ENCODE peak calls at places on chromosomes 12 and 14, in ten cellular contexts. P is pancreas, W is tibial nerve, H is body of pancreas, I is upper lobe of left lung, A is IMR-90, Q is GM12878, Y is PC-9, B is right atrium auricular region, X is left ventricle myocardium inferior. U is an unnamed sample.
A peak's percentile ranks its signal among the peaks of the same experiment; 100 is the strongest.

GRCh38 chr12:81170072-81170471 is 92.2 kb downstream of the ACSS3 start:
- DNase-seq in X (no peak), Y (no peak), Q (no peak), P (no peak), H (no peak), A (peak; percentile 13), W (no peak), B (no peak), I (no peak), U (no peak)

GRCh38 chr12:113220593-113221180 is 577 bp upstream of the TPCN1 start:
- DNase-seq in W (no peak), B (no peak), I (peak; percentile 25), Y (no peak), A (no peak), H (no peak), P (no peak), Q (no peak), X (no peak), U (no peak)

GRCh38 chr14:61438860-61439765 is 117.7 kb downstream of the PRKCH start:
- DNase-seq in I (no peak), H (peak; percentile 41), B (peak; percentile 70), W (no peak), X (peak; percentile 25), Y (peak; percentile 74), Q (peak; percentile 90), A (peak; percentile 57), P (no peak), U (peak; percentile 91)

GRCh38 chr14:100813291-100813690 is 12.6 kb upstream of the MEG3 start:
- DNase-seq in X (no peak), Y (no peak), H (no peak), B (no peak), I (no peak), W (no peak), P (no peak), A (no peak), Q (no peak), U (no peak)

GRCh38 chr12:46562625-46563228 is 190.2 kb upstream of the SLC38A2 start:
- DNase-seq in W (no peak), B (no peak), Q (no peak), H (no peak), P (no peak), A (peak; percentile 76), X (no peak), I (no peak), Y (no peak), U (peak; percentile 8)

GRCh38 chr14:23379331-23380196 is 2.7 kb downstream of the CMTM5 start:
- DNase-seq in W (no peak), H (peak; percentile 91), I (peak; percentile 88), X (peak; percentile 60), Y (peak; percentile 65), B (peak; percentile 76), Q (peak; percentile 3), P (peak; percentile 96), A (peak; percentile 17), U (peak; percentile 83)

GRCh38 chr12:89636054-89636775 is 72.4 kb downstream of the ATP2B1 start:
- DNase-seq in I (no peak), X (no peak), P (no peak), B (no peak), W (no peak), A (peak; percentile 79), Q (no peak), H (no peak), Y (no peak), U (no peak)

GRCh38 chr12:58310368-58310767 is 369.0 kb downstream of the ATP23 start:
- DNase-seq in A (peak; percentile 78), P (no peak), B (no peak), I (no peak), Q (no peak), X (no peak), W (no peak), H (no peak), Y (no peak), U (no peak)

GRCh38 chr12:15163001-15163400 is 58.2 kb downstream of the RERG start:
- DNase-seq in Q (no peak), P (no peak), A (no peak), W (no peak), H (no peak), B (no peak), Y (no peak), X (no peak), I (no peak), U (no peak)

GRCh38 chr12:74849801-74850200 is 312.2 kb downstream of the ATXN7L3B start:
- DNase-seq in P (no peak), Q (no peak), A (no peak), X (no peak), W (no peak), H (no peak), B (no peak), Y (no peak), I (no peak), U (no peak)

GRCh38 chr14:91339076-91339475 is 78.5 kb downstream of the CCDC88C start:
- DNase-seq in W (no peak), B (no peak), Y (no peak), X (no peak), H (no peak), P (no peak), I (no peak), Q (no peak), A (no peak), U (no peak)

GRCh38 chr14:34650786-34651584 is 21.0 kb upstream of the SNX6 start:
- DNase-seq in A (peak; percentile 100), Q (no peak), I (no peak), Y (peak; percentile 51), X (no peak), P (no peak), B (no peak), H (no peak), W (no peak), U (no peak)

GRCh38 chr14:52663850-52664249 is 31.5 kb downstream of the ERO1A start:
- DNase-seq in X (no peak), I (no peak), H (no peak), P (no peak), W (no peak), B (no peak), Y (no peak), A (no peak), Q (no peak), U (no peak)

GRCh38 chr14:58667900-58668299 is 30.1 kb downstream of the DACT1 start:
- DNase-seq in A (no peak), H (no peak), X (no peak), B (no peak), Q (no peak), P (no peak), W (no peak), Y (no peak), I (no peak), U (no peak)

GRCh38 chr12:58920102-58920955 is at the start of gene LRIG3:
- DNase-seq in Y (peak; percentile 81), X (peak; percentile 90), A (peak; percentile 89), B (peak; percentile 93), P (peak; percentile 93), W (peak; percentile 87), H (peak; percentile 88), Q (no peak), I (peak; percentile 97), U (peak; percentile 94)

GRCh38 chr14:32087173-32087861 is 10.2 kb downstream of the ARHGAP5 start:
- DNase-seq in Q (no peak), X (no peak), A (peak; percentile 43), W (no peak), P (no peak), Y (peak; percentile 19), I (no peak), B (no peak), H (no peak), U (no peak)

GRCh38 chr14:94145902-94146527 is 16.6 kb upstream of the IFI27L2 start:
- DNase-seq in P (no peak), Q (no peak), W (no peak), X (no peak), B (peak; percentile 21), I (no peak), A (no peak), H (no peak), Y (no peak), U (no peak)

DNA sequence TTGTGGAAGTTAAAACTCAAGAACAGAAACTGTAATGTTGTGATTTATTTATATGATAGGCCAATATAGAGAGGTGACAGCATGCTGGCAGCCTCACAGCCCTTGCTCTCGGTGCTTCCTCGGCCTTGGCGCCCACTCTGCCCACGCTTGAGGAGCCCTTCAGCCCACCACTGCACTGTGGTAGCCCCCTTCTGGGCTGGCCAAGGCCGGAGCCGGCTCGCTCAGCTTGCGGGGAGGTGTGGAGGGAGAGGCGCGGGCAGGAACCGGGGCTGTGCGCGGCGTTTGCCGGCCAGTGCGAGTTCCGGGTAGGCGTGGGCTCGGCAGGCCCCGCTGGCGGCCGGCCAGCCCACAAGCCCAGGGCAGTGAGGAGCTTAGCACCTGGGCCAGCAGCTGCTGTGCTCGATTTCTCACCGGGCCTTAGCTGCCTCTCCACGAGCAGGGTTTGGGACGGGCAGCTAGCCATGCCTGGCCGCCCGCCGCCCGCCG is 65.8 kb upstream of the SLC8A3 start:
- DNase-seq in Q (no peak), I (peak; percentile 91), W (no peak), A (peak; percentile 1), X (no peak), B (no peak), P (peak; percentile 95), Y (peak; percentile 28), H (peak; percentile 82), U (peak; percentile 83)
- H3K4me3 ChIP-seq in Q (no peak overlapping the region), I (peak overlapping the region; percentile 34), W (no peak overlapping the region), A (peak overlapping the region; percentile 24), X (peak overlapping the region; percentile 63), B (peak overlapping the region; percentile 35), P (peak overlapping the region; percentile 61), Y (no peak overlapping the region), H (peak overlapping the region; percentile 41), U (peak overlapping the region; percentile 36)

GRCh38 chr12:39824505-39825198 is 205.0 kb upstream of the ABCD2 start:
- DNase-seq in Q (no peak), A (peak; percentile 4), I (no peak), W (no peak), X (no peak), P (no peak), H (no peak), B (no peak), Y (no peak), U (no peak)
- H3K9me3 ChIP-seq in Q (no peaks in the 10 kb centered on the region), A (no peaks in the 10 kb centered on the region), I (no peaks in the 10 kb centered on the region), W (no peaks in the 10 kb centered on the region), X (no peaks in the 10 kb centered on the region), P (no peaks in the 10 kb centered on the region), H (no peaks in the 10 kb centered on the region), B (no peaks in the 10 kb centered on the region), Y (no peaks in the 10 kb centered on the region), U (no peaks in the 10 kb centered on the region)

GRCh38 chr12:3314306-3314663 is 176.7 kb upstream of the PRMT8 start:
- DNase-seq in Y (no peak), I (no peak), W (no peak), Q (no peak), P (peak; percentile 37), X (no peak), A (no peak), B (no peak), H (no peak), U (no peak)
- TF ChIP-seq CTCF in Y (no peak), I (no peak), W (no peak), Q (no peak), P (no peak), X (no peak), A (no peak), B (no peak), H (no peak), U (no peak)

DNA sequence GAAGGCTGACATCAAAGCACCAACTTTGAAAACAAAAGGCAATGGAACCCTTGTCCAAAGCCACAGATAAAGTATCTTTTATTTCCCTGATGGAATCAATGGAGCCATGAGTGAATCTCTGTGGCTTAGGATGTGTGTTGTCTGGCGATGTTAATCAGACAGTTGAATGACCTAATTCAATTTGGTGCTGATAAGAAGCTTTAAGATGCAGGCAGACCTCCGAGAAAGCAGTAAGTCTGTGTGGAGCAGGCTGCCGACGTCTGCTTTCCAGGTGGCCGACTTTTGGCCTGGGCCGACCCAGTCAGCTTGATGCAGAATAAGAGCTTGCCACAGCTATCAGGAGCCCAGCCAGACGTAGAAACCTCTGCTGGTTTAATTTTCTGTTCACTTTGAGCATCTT is 21.1 kb upstream of the TMEM132C start:
- DNase-seq in Y (no peak), H (no peak), I (no peak), Q (no peak), W (no peak), A (no peak), X (no peak), P (no peak), B (no peak), U (no peak)
- H3K4me3 ChIP-seq in Y (no peak overlapping the region), H (no peak overlapping the region), I (no peak overlapping the region), Q (no peak overlapping the region), W (no peak overlapping the region), A (no peak overlapping the region), X (no peak overlapping the region), P (no peak overlapping the region), B (no peak overlapping the region), U (no peak overlapping the region)

U was measured in thyroid gland.